ENCODE peak calls at places on chromosome 11, in eight cellular contexts. O is Calu3; Q is epithelial cell of esophagus; H is fibroblast of mammary gland; E is naive thymus-derived CD8-positive, alpha-beta T cell; L is activated naive CD8-positive, alpha-beta T cell treated with anti-CD3 and anti-CD28 coated beads for 36 hours; U is CD4-positive, CD25-positive, alpha-beta regulatory T cell; B is NCI-H2029. P is an unnamed sample.

GRCh38 chr11:16891964-16892363 is 122.2 kb downstream of the PLEKHA7 start:
- DNase-seq in O (no peak), Q (peak), H (peak), E (no peak), L (no peak), U (no peak), B (no peak), P (peak)

GRCh38 chr11:130476200-130476921 is 27.9 kb downstream of the ADAMTS15 start:
- DNase-seq in O (no peak), Q (no peak), H (no peak), E (no peak), L (no peak), U (no peak), B (no peak), P (no peak)

GRCh38 chr11:1339066-1339675 is 29.7 kb upstream of the TOLLIP start:
- DNase-seq in O (no peak), Q (no peak), H (no peak), E (no peak), L (no peak), U (no peak), B (no peak), P (no peak)

GRCh38 chr11:57205046-57205671 is 23.4 kb downstream of the LRRC55 start:
- DNase-seq in O (no peak), Q (peak), H (peak), E (no peak), L (no peak), U (no peak), B (no peak), P (peak)

GRCh38 chr11:135008001-135008405 is 596.0 kb upstream of the B3GAT1 start:
- DNase-seq in O (no peak), Q (no peak), H (no peak), E (no peak), L (no peak), U (no peak), B (no peak), P (no peak)

GRCh38 chr11:3837793-3838192 is 3.0 kb downstream of the RHOG start:
- DNase-seq in O (no peak), Q (peak), H (peak), E (no peak), L (no peak), U (no peak), B (no peak), P (no peak)

GRCh38 chr11:120715239-120715638 is 203.7 kb downstream of the GRIK4 start:
- DNase-seq in O (no peak), Q (no peak), H (peak), E (no peak), L (no peak), U (peak), B (no peak), P (no peak)

GRCh38 chr11:133790995-133791394 is 54.3 kb downstream of the SPATA19 start:
- DNase-seq in O (no peak), Q (no peak), H (no peak), E (no peak), L (no peak), U (no peak), B (peak), P (no peak)

GRCh38 chr11:68371176-68372041 is 59.0 kb downstream of the LRP5 start:
- DNase-seq in O (no peak), Q (peak), H (no peak), E (no peak), L (no peak), U (no peak), B (no peak), P (no peak)

GRCh38 chr11:113572349-113572748 is 97.2 kb upstream of the DRD2 start:
- DNase-seq in O (no peak), Q (no peak), H (peak), E (no peak), L (no peak), U (no peak), B (no peak), P (no peak)

GRCh38 chr11:130776044-130776390 is 140.3 kb downstream of the SNX19 start:
- DNase-seq in O (no peak), Q (no peak), H (no peak), E (no peak), L (no peak), U (no peak), B (no peak), P (no peak)

GRCh38 chr11:116188350-116188749 is 584.4 kb downstream of the BUD13 start:
- DNase-seq in O (no peak), Q (no peak), H (no peak), E (no peak), L (no peak), U (no peak), B (no peak), P (no peak)

GRCh38 chr11:115083129-115083823 is 404.9 kb downstream of the NXPE2 start:
- DNase-seq in O (no peak), Q (no peak), H (no peak), E (no peak), L (no peak), U (no peak), B (peak), P (no peak)

GRCh38 chr11:1823376-1824220 is 11.2 kb upstream of the SYT8 start:
- DNase-seq in O (no peak), Q (no peak), H (no peak), E (no peak), L (no peak), U (no peak), B (no peak), P (no peak)

GRCh38 chr11:1177020-1177770 is 19.4 kb downstream of the MUC5AC start:
- DNase-seq in O (no peak), Q (no peak), H (no peak), E (no peak), L (no peak), U (no peak), B (no peak), P (no peak)

GRCh38 chr11:17547051-17547577 is at the start of gene OTOG:
- DNase-seq in O (peak), Q (peak), H (peak), E (no peak), L (no peak), U (no peak), B (peak), P (no peak)

P was measured in T1000.